ENCODE peak calls at places on chromosome 9, in four cellular contexts. Z is esophagus muscularis mucosa, T is K562, Y is Peyer's patch. Q is an unnamed sample. For H3K4me1, the result is how much of the 10 kb centered on the place peaks cover.

GRCh38 chr9:14760060-14760459 is 37.5 kb upstream of the CER1 start:
- DNase-seq in Z (no peak), T (no peak), Y (no peak), Q (no peak)

GRCh38 chr9:136628287-136628686 is 34.4 kb upstream of the EGFL7 start:
- DNase-seq in Z (no peak), T (no peak), Y (no peak), Q (no peak)

GRCh38 chr9:90933468-90933867 is 131.8 kb downstream of the SYK start:
- DNase-seq in Z (no peak), T (no peak), Y (no peak), Q (no peak)

GRCh38 chr9:83521017-83521810 is 17.0 kb downstream of the FRMD3 start:
- DNase-seq in Z (no peak), T (no peak), Y (no peak), Q (peak)

GRCh38 chr9:115808108-115808507 is 345.5 kb upstream of the PAPPA start:
- DNase-seq in Z (no peak), T (no peak), Y (no peak), Q (no peak)

GRCh38 chr9:79021084-79021483 is 550.7 kb upstream of the TLE4 start:
- DNase-seq in Z (no peak), T (no peak), Y (no peak), Q (no peak)

GRCh38 chr9:20921362-20921761 is 110.1 kb downstream of the HACD4 start:
- DNase-seq in Z (no peak), T (no peak), Y (no peak), Q (no peak)

GRCh38 chr9:111657051-111657450 is 4.4 kb upstream of the GNG10 start:
- DNase-seq in Z (no peak), T (no peak), Y (no peak), Q (no peak)

GRCh38 chr9:134217431-134218210 is 53.3 kb upstream of the RNU6ATAC start:
- DNase-seq in Z (no peak), T (peak), Y (no peak), Q (peak)

GRCh38 chr9:106450549-106450948 is 412.4 kb upstream of the ZNF462 start:
- DNase-seq in Z (no peak), T (no peak), Y (no peak), Q (peak)

GRCh38 chr9:18923671-18924430 is 109.2 kb downstream of the SAXO1 start:
- DNase-seq in Z (peak), T (no peak), Y (no peak), Q (no peak)

GRCh38 chr9:81389569-81389993 is 299.8 kb downstream of the TLE1 start:
- DNase-seq in Z (no peak), T (no peak), Y (no peak), Q (peak)

GRCh38 chr9:135067091-135067710 is 20.3 kb upstream of the OLFM1 start:
- DNase-seq in Z (no peak), T (no peak), Y (no peak), Q (no peak)

GRCh38 chr9:3804148-3804547 is 278.3 kb upstream of the RFX3 start:
- DNase-seq in Z (no peak), T (no peak), Y (no peak), Q (no peak)

GRCh38 chr9:7844283-7844682 is 44.7 kb upstream of the DMAC1 start:
- DNase-seq in Z (no peak), T (no peak), Y (no peak), Q (no peak)

GRCh38 chr9:82031538-82032280 is 43.1 kb downstream of the SPATA31D1 start:
- DNase-seq in Z (no peak), T (no peak), Y (no peak), Q (peak)

GRCh38 chr9:129432255-129432654 is 188.6 kb downstream of the C9orf50 start:
- DNase-seq in Z (no peak), T (no peak), Y (no peak), Q (no peak)

GRCh38 chr9:27261517-27262211 is 35.3 kb downstream of the EQTN start:
- DNase-seq in Z (no peak), T (no peak), Y (no peak), Q (no peak)

GRCh38 chr9:107784235-107784958 is 294.8 kb upstream of the KLF4 start:
- DNase-seq in Z (no peak), T (peak), Y (no peak), Q (peak)

GRCh38 chr9:134165357-134166315 is 1.3 kb upstream of the RNU6ATAC start:
- DNase-seq in Z (no peak), T (peak), Y (peak), Q (peak)

GRCh38 chr9:120441446-120442279 is 138.3 kb downstream of the CDK5RAP2 start:
- DNase-seq in Z (no peak), T (no peak), Y (no peak), Q (no peak)

GRCh38 chr9:109381011-109381729 is 60.3 kb upstream of the EPB41L4B start:
- DNase-seq in Z (no peak), T (no peak), Y (no peak), Q (no peak)

GRCh38 chr9:32525506-32525905 is 490 bp downstream of the RIGI start:
- DNase-seq in Z (no peak), T (no peak), Y (no peak), Q (no peak)

GRCh38 chr9:26687421-26687820 is 205.2 kb downstream of the CAAP1 start:
- DNase-seq in Z (no peak), T (no peak), Y (no peak), Q (no peak)

GRCh38 chr9:135341612-135342169 is 137.9 kb upstream of the PPP1R26 start:
- DNase-seq in Z (no peak), T (no peak), Y (no peak), Q (no peak)

GRCh38 chr9:27189426-27189825 is 80.4 kb downstream of the TEK start:
- DNase-seq in Z (no peak), T (no peak), Y (no peak), Q (no peak)

GRCh38 chr9:129272348-129273025 is 94.4 kb upstream of the IER5L start:
- DNase-seq in Z (no peak), T (no peak), Y (no peak), Q (no peak)

GRCh38 chr9:135693771-135694170 is 5.5 kb downstream of the SOHLH1 start:
- DNase-seq in Z (no peak), T (no peak), Y (no peak), Q (no peak)

GRCh38 chr9:4296217-4296616 is 3.7 kb downstream of the GLIS3 start:
- DNase-seq in Z (peak), T (no peak), Y (no peak), Q (no peak)

GRCh38 chr9:136539427-136540412 is 6.1 kb downstream of the NOTCH1 start:
- DNase-seq in Z (peak), T (peak), Y (peak), Q (peak)

GRCh38 chr9:123434619-123435240 is 78.7 kb downstream of the CRB2 start:
- DNase-seq in Z (no peak), T (peak), Y (no peak), Q (no peak)

GRCh38 chr9:17800397-17800796 is 221.5 kb downstream of the SH3GL2 start:
- DNase-seq in Z (no peak), T (no peak), Y (no peak), Q (no peak)

GRCh38 chr9:88084816-88085215 is 53.5 kb downstream of the SPATA31C2 start:
- DNase-seq in Z (no peak), T (no peak), Y (no peak), Q (no peak)

GRCh38 chr9:20478780-20479179 is 143.5 kb downstream of the MLLT3 start:
- DNase-seq in Z (no peak), T (no peak), Y (no peak), Q (no peak)

GRCh38 chr9:38733503-38733902 is 13.6 kb upstream of the FAM240B start:
- DNase-seq in Z (no peak), T (no peak), Y (no peak), Q (no peak)

GRCh38 chr9:135960328-135961276 is 571 bp downstream of the UBAC1 start:
- DNase-seq in Z (no peak), T (peak), Y (no peak), Q (no peak)

GRCh38 chr9:107175826-107176500 is 107.1 kb upstream of the RAD23B start:
- DNase-seq in Z (peak), T (no peak), Y (no peak), Q (peak)

GRCh38 chr9:16718952-16719351 is 151.5 kb downstream of the BNC2 start:
- DNase-seq in Z (no peak), T (no peak), Y (no peak), Q (no peak)

GRCh38 chr9:111094433-111095421 is 56.5 kb upstream of the LPAR1 start:
- DNase-seq in Z (no peak), T (no peak), Y (no peak), Q (peak)

GRCh38 chr9:29873579-29873978 is 2300.3 kb upstream of the C9orf72 start:
- DNase-seq in Z (no peak), T (no peak), Y (no peak), Q (no peak)

DNA sequence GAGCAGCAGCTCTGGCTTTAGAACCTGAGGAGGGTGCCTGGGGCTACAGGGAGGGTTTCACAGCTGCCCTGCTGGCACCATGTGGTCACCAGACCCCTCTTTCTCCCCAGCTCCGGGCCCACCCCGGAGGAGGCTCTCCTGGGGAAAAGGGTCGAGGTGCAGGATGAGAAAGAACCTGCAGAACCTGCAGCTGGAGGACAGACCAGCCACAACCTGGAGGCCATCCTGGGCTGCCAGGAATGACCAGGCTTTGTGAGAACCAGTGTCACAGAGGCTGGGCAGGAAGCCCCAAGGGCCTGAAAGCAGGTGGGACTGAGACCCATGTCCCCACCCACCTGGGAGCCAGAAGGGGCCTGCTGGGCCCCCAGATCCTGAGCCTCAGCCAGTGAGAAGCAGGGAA is 23.0 kb downstream of the SEMA4D start:
- DNase-seq in Z (no peak), T (no peak), Y (no peak), Q (no peak)
- H3K4me1 ChIP-seq in Z (under half), T (under half), Y (under half), Q (under half)

DNA sequence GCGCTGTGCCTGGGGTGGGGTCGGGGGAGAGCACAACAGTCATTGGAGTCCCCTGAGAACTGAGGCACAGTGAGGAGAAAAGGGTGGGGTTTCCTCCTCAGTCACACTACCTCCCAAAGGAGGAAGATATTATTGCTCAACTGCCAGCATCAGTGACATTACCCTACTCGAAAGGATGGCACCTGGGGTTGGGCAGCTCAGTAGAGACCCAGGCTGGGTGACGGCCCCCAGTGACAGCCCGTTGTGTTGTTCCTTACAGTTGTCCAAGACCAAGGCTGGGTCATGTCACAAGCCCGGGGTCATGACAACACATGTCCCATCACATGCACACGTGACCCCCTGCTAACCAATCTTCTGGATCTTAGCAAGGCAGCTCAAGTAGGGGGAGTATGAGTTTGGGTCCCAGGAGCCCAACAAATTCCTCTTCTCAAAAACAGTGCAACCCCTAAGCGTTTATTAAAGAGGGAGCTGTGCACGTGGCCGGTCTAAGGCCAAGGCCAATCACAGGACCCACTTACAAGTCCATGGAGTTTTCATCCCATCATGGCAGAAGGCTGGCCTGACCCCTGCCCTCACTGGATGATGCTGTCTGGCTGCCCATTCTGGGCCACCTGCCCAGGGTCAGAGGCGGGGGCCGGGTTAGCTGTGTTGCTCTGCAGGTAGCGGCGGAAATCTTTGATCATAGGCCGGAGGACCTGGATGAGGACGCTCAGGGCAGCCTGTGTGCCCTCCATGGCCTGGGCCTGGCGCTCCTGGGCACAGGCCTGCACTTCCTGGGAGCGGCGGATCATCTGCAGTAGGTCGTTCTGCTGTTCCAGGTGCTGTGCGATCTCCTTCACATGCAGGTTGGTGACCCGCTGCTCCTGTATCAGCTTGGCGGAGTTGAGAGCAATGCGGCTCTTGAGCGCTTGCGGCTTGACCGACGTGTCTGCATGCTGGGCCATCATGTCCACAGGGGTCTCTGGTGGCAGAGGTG is 4.0 kb downstream of the NAIF1 start:
- DNase-seq in Z (no peak), T (no peak), Y (no peak), Q (no peak)
- TF ChIP-seq POLR2A in Z (no peak), T (no peak), Y (no peak), Q (no peak)

DNA sequence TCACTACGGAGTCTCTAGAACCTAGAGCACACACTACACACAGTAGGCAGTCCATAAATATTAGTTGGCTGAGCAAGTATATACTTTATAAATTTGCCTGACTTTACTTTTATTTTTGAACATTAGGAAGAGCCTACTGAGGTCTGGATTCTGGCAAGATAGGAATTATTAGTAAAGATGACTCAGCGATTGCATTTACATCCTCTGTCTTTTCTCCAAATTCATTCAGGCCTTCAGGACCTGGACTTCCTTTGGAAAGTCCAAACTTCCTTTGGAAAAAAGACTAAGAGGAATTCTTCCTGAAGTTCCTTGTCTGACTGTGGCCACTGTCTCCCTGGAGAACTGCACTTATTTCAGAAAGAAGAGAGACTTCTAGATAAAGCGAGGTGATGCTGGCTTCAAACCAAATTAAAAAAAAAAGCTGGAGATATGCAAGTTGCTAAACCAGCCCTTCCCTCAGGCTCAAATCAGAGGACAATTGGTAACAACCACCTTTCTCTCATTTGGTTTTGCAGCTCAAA is 251.3 kb downstream of the GAS1 start:
- DNase-seq in Z (peak), T (no peak), Y (no peak), Q (no peak)
- H3K4me3 ChIP-seq in Z (no peak), T (no peak), Y (no peak), Q (no peak)

DNA sequence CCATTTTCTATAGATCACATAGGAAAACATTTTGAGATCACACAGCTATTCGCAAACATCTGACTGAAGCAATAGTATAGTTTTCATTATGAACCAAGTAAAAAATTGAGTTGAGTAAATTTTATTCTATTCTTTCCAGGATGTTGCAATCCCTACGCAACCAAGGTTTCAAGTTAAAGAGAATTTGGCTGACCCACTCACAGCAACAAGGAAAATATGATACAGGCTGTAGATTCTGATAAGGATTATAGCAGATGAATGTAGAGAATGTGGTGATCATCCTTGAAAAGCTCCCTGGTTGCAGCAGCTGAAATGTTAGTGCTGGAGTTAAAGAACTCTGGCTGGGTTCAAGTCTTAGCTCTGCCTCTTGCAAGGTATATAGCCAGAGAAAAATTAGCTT is 4.7 kb downstream of the ABCA1 start:
- DNase-seq in Z (no peak), T (no peak), Y (no peak), Q (no peak)
- H3K4me1 ChIP-seq in Z (half or more), T (under half), Y (under half), Q (half or more)

GRCh38 chr9:132670816-132671371 is 630 bp downstream of the GTF3C4 start:
- DNase-seq in Z (no peak), T (peak), Y (peak), Q (no peak)
- TF ChIP-seq POLR2A in Z (no peak), T (no peak), Y (no peak), Q (no peak)

DNA sequence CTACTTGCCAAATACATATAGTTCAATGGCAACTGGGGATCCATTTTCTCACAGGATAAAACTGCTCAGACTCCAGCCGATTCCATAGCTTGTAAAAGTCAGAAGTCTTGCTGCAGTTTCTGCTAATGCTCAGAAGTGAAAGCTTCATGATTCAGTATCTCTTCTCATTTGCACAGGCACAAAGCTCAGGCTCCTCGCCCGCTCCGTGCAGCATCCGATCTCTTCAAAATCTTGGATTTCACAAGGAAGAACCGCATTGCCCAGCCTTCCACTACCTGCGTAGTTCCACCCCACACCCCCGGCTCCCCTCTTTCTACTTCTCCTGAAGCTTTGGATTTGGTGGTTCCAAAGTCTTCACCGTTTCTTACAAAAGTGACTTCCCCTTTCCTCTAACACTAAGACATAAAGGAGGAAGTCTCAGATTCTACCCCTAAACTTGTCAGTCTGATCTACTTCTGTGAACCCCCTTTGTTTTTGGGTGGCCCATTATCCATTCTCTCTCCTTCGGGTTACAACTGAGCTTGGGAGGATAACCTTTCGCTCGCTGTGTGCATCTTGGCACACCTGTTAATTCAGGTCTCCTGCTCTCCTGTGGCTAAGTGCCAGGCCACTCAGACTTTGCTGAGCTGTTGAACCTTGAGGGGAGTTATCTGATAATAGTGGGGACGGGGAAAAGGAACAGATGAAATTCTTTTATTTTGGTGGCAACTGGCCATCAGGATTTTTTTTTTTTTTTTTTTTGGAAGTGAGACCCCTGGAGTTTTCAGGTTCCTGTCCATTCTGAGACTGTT is 194.1 kb downstream of the GNA14 start:
- DNase-seq in Z (no peak), T (no peak), Y (no peak), Q (no peak)
- H3K4me3 ChIP-seq in Z (no peak), T (no peak), Y (no peak), Q (no peak)

GRCh38 chr9:113581865-113582697 is 118.6 kb downstream of the RGS3 start:
- DNase-seq in Z (no peak), T (no peak), Y (peak), Q (peak)
- H3K4me1 ChIP-seq in Z (half or more), T (under half), Y (under half), Q (half or more)

GRCh38 chr9:13491493-13492424 is 212.3 kb upstream of the MPDZ start:
- DNase-seq in Z (no peak), T (no peak), Y (no peak), Q (no peak)
- TF ChIP-seq POLR2A in Z (no peak), T (no peak), Y (no peak), Q (no peak)

GRCh38 chr9:100352201-100352726 is 478 bp downstream of the TEX10 start:
- DNase-seq in Z (no peak), T (peak), Y (peak), Q (peak)

GRCh38 chr9:100346836-100347235 is 5.9 kb downstream of the TEX10 start:
- DNase-seq in Z (no peak), T (no peak), Y (no peak), Q (no peak)

GRCh38 chr9:100352727-100353505 is at the start of gene TEX10:
- DNase-seq in Z (peak), T (peak), Y (peak), Q (peak)

GRCh38 chr9:100351508-100351907 is 1.2 kb downstream of the TEX10 start:
- DNase-seq in Z (no peak), T (no peak), Y (no peak), Q (no peak)

DNA sequence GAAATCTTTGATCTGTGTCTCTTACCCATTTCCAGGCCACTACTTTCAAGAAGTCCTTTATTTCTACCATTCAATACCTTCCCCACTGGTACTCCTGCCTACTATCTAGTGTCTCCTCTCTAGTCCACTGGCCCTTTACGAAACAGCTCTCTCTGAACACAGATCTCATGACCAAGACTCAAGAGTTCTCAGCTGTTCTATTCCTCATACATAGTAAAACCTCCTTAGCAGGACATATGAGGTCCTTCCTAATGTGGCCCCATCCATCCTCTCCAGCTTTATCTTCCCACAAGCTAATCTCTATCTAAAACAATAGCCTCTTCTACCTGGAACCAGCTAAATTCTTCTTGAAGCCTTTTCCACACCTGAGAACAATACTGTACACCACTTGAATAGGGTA is 2.6 kb downstream of the TEX10 start:
- DNase-seq in Z (no peak), T (no peak), Y (no peak), Q (no peak)
- H3K4me3 ChIP-seq in Z (no peak), T (peak), Y (no peak), Q (no peak)